ENCODE peak calls at places on chromosomes 11 and 22, in nine cellular contexts. X is CD8-positive, alpha-beta T cell; Z is prostate gland; V is body of pancreas; Y is left lung; E is effector memory CD4-positive, alpha-beta T cell; L is pancreas; I is iPS DF 6.9; W is breast epithelium. Q is an unnamed sample. For H3K36me3, the result is how much of the 10 kb centered on the place peaks cover.

GRCh38 chr11:96014234-96014633 is 90.3 kb upstream of the MTMR2 start:
- DNase-seq in X (peak), Z (no peak), V (no peak), Y (no peak), E (peak), L (no peak), I (no peak), W (no peak), Q (no peak)

GRCh38 chr11:120400564-120401364 is 64.6 kb downstream of the ARHGEF12 start:
- DNase-seq in X (no peak), Z (peak), V (peak), Y (no peak), E (no peak), L (peak), I (no peak), W (no peak), Q (peak)

GRCh38 chr11:93005239-93005638 is 35.8 kb downstream of the MTNR1B start:
- DNase-seq in X (no peak), Z (no peak), V (no peak), Y (no peak), E (no peak), L (no peak), I (no peak), W (no peak), Q (no peak)

GRCh38 chr11:134244593-134244992 is 8.6 kb downstream of the THYN1 start:
- DNase-seq in X (peak), Z (no peak), V (no peak), Y (no peak), E (no peak), L (no peak), I (no peak), W (no peak), Q (no peak)

GRCh38 chr11:72553748-72554147 is 119.4 kb upstream of the CLPB start:
- DNase-seq in X (no peak), Z (no peak), V (peak), Y (no peak), E (no peak), L (no peak), I (peak), W (no peak), Q (no peak)

GRCh38 chr22:39414886-39415285 is 15.3 kb downstream of the TAB1 start:
- DNase-seq in X (no peak), Z (no peak), V (no peak), Y (peak), E (no peak), L (no peak), I (no peak), W (no peak), Q (peak)

GRCh38 chr11:12242071-12242672 is 131.8 kb downstream of the MICAL2 start:
- DNase-seq in X (peak), Z (no peak), V (peak), Y (no peak), E (no peak), L (peak), I (no peak), W (no peak), Q (no peak)

GRCh38 chr11:95434489-95435057 is 203.6 kb upstream of the SESN3 start:
- DNase-seq in X (no peak), Z (no peak), V (no peak), Y (no peak), E (no peak), L (no peak), I (no peak), W (no peak), Q (no peak)

GRCh38 chr11:94884322-94884721 is 89.0 kb downstream of the CWC15 start:
- DNase-seq in X (no peak), Z (no peak), V (peak), Y (no peak), E (no peak), L (no peak), I (no peak), W (no peak), Q (no peak)

GRCh38 chr11:29486301-29486700 is 530.5 kb downstream of the KCNA4 start:
- DNase-seq in X (no peak), Z (no peak), V (no peak), Y (no peak), E (no peak), L (no peak), I (no peak), W (no peak), Q (no peak)

GRCh38 chr11:57597971-57598830 is 716 bp downstream of the SERPING1 start:
- DNase-seq in X (no peak), Z (peak), V (peak), Y (peak), E (no peak), L (peak), I (peak), W (peak), Q (peak)

GRCh38 chr11:74937696-74938475 is 11.0 kb downstream of the XRRA1 start:
- DNase-seq in X (no peak), Z (no peak), V (no peak), Y (no peak), E (no peak), L (no peak), I (no peak), W (no peak), Q (no peak)
- H3K36me3 ChIP-seq in X (under half), Z (under half), V (under half), Y (under half), E (under half), L (under half), I (under half), W (under half), Q (under half)

GRCh38 chr22:46797355-46797754 is 34.9 kb downstream of the TBC1D22A start:
- DNase-seq in X (no peak), Z (no peak), V (no peak), Y (peak), E (no peak), L (no peak), I (no peak), W (peak), Q (no peak)
- H3K36me3 ChIP-seq in X (under half), Z (under half), V (under half), Y (under half), E (half or more), L (under half), I (under half), W (under half), Q (half or more)

GRCh38 chr22:35431483-35432205 is 31.7 kb downstream of the MCM5 start:
- DNase-seq in X (no peak), Z (no peak), V (no peak), Y (peak), E (no peak), L (no peak), I (no peak), W (no peak), Q (no peak)
- H3K36me3 ChIP-seq in X (under half), Z (under half), V (under half), Y (under half), E (under half), L (under half), I (under half), W (under half), Q (under half)

GRCh38 chr22:23691748-23692423 is 1.1 kb downstream of the RGL4 start:
- DNase-seq in X (no peak), Z (no peak), V (no peak), Y (peak), E (no peak), L (no peak), I (no peak), W (peak), Q (no peak)
- H3K36me3 ChIP-seq in X (under half), Z (under half), V (under half), Y (under half), E (under half), L (under half), I (under half), W (under half), Q (under half)

DNA sequence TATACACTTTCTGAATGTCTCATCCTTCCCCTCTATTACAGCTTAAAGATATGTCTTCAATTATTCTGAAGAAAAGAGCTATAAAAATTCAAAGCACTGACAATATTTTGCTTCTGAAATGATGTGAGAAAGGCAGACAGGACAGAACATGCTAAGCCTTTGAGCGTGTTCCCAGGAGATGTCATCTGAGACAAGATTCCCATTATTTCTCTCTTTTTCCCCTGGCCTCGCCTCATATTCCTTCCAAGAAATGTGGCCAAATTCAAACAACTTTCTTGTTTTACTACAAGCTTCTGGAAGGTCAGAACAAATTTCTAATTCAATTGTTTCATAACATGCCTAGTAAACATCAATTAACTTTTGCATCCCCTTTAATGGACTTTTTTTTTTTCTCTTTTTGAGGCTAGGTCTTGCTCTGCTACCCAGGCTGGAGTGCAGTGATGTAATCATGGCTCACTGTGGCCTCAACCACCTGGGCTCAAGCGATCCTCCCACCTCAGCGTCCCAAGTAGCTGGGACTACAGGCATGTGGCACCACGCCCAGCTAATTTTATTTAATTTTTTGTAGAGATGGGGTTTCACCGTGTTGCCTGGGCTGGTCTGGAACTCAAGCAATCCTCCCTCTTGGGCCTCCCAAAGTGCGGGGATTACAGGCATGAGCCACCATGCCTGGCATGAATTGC is 37.1 kb upstream of the NFRKB start:
- DNase-seq in X (no peak), Z (peak), V (no peak), Y (no peak), E (no peak), L (no peak), I (no peak), W (no peak), Q (no peak)
- H3K36me3 ChIP-seq in X (under half), Z (under half), V (under half), Y (under half), E (under half), L (under half), I (under half), W (under half), Q (under half)

DNA sequence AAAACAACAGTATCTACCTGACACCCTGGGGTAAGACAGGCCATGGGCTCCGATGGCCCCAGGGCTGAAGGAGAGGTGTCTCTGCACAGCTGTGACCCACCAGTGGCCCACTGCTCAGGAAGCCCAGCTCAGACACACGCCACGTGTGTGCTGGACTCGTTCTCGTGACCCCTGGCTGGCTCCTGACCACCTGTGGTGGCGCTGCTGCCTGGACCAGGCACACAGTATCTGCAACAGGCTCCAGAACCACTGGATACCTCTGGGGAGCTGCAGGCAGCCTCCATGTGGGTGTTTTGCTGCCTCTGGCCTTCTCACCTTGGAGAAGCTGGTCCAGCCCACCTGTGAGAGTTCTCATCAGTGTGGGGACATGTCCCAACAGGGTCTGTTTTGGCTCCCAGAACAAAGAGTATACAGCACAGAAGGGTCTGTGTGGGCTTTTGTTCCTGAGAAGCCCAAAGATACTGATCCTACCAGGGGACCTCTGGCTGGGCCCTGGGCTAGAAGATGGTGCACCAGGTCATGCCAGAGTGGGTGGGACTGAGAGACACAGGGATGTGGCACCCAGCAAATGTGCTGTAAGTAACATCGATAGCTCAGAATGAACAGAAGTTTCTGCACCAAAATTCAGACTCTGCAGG is 21.7 kb upstream of the SERPIND1 start:
- DNase-seq in X (no peak), Z (no peak), V (no peak), Y (peak), E (no peak), L (no peak), I (no peak), W (no peak), Q (no peak)
- H3K36me3 ChIP-seq in X (under half), Z (under half), V (under half), Y (under half), E (half or more), L (under half), I (under half), W (under half), Q (under half)

GRCh38 chr22:31083923-31084810 is 3.0 kb downstream of the SMTN start:
- DNase-seq in X (no peak), Z (no peak), V (no peak), Y (no peak), E (no peak), L (peak), I (no peak), W (no peak), Q (no peak)

GRCh38 chr22:31086703-31087330 is 5.7 kb downstream of the SMTN start:
- DNase-seq in X (no peak), Z (no peak), V (no peak), Y (no peak), E (no peak), L (no peak), I (no peak), W (no peak), Q (no peak)

GRCh38 chr22:31085493-31085824 is 4.3 kb downstream of the SMTN start:
- DNase-seq in X (no peak), Z (no peak), V (peak), Y (no peak), E (no peak), L (peak), I (no peak), W (no peak), Q (no peak)

GRCh38 chr22:31084811-31085492 is 3.8 kb downstream of the SMTN start:
- DNase-seq in X (peak), Z (peak), V (peak), Y (peak), E (peak), L (peak), I (peak), W (peak), Q (peak)

DNA sequence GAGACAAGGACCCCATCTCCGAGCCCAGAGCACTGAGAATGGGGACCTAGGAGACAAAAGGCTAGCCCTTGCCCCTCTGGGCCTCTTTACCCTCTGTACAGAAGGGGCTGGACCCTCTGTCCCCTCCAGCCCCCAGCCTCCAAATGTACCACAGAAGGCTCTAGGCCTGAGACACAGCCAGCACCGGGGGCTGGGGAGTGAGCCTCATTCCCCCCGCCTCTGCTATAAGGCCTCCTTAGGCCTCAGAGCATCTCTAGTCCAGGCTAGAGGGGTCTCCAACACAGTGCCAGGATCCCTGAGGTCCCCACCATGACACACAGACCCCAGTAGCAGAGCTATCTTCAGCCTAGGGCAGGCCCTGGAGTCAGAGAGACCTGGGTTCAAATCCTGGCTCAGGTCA is 4.8 kb downstream of the SMTN start:
- DNase-seq in X (no peak), Z (no peak), V (no peak), Y (no peak), E (no peak), L (no peak), I (no peak), W (no peak), Q (peak)
- H3K36me3 ChIP-seq in X (under half), Z (under half), V (under half), Y (under half), E (under half), L (under half), I (under half), W (under half), Q (under half)

Q was measured in gastrocnemius medialis.